ENCODE peak calls at places on chromosomes 2 and 18, in nine cellular contexts. V is activated T-helper 1 cell treated with anti-CD3 and anti-CD28 coated beads, Interleukin-12 subunit alpha, Interleukin-12 subunit beta, Interleukin-2, Interleukin-4 antibody, amounts not matched to agents 30 ng/mL and 10 ng/mL and 1 ng/mL, durations not matched to agents 14 hours and 24 hours and 36 hours; Q is EH; C is amniotic stem cell; P is NCI-H1694 treated with DMSO at 0.1 percent for 48 hours; T is GM04503; E is WERI-Rb-1; B is GF-D8; Z is natural killer cell. L is an unnamed sample.

GRCh38 chr2:44949329-44950151 is 8.0 kb downstream of the SIX3 start:
- DNase-seq in V (no peak), Q (peak), C (peak), P (no peak), T (no peak), E (peak), B (no peak), Z (no peak), L (no peak)

GRCh38 chr2:174588463-174588862 is 9.1 kb downstream of the WIPF1 start:
- DNase-seq in V (no peak), Q (peak), C (no peak), P (no peak), T (no peak), E (no peak), B (no peak), Z (no peak), L (no peak)

GRCh38 chr2:72765997-72766609 is 59.7 kb downstream of the EXOC6B start:
- DNase-seq in V (no peak), Q (peak), C (no peak), P (no peak), T (no peak), E (no peak), B (no peak), Z (no peak), L (no peak)

GRCh38 chr2:3487432-3487831 is 31.9 kb downstream of the ADI1 start:
- DNase-seq in V (no peak), Q (no peak), C (no peak), P (no peak), T (no peak), E (peak), B (no peak), Z (no peak), L (no peak)

GRCh38 chr18:3330622-3331021 is 68.7 kb downstream of the MYL12B start:
- DNase-seq in V (no peak), Q (no peak), C (no peak), P (no peak), T (no peak), E (no peak), B (no peak), Z (no peak), L (no peak)

GRCh38 chr2:186862869-186863709 is 14.1 kb upstream of the ZSWIM2 start:
- DNase-seq in V (no peak), Q (peak), C (peak), P (peak), T (no peak), E (no peak), B (no peak), Z (no peak), L (peak)

GRCh38 chr2:53500181-53500580 is 267.4 kb upstream of the CHAC2 start:
- DNase-seq in V (no peak), Q (no peak), C (no peak), P (no peak), T (no peak), E (no peak), B (no peak), Z (no peak), L (no peak)

GRCh38 chr2:150137338-150137737 is 350.1 kb downstream of the RND3 start:
- DNase-seq in V (no peak), Q (no peak), C (no peak), P (no peak), T (no peak), E (no peak), B (no peak), Z (no peak), L (no peak)

GRCh38 chr2:214731008-214731407 is 78.5 kb downstream of the BARD1 start:
- DNase-seq in V (no peak), Q (no peak), C (no peak), P (no peak), T (no peak), E (no peak), B (no peak), Z (no peak), L (no peak)

GRCh38 chr2:215830313-215830712 is 183.0 kb downstream of the MREG start:
- DNase-seq in V (no peak), Q (peak), C (no peak), P (no peak), T (peak), E (peak), B (no peak), Z (no peak), L (peak)

GRCh38 chr2:32284321-32284720 is 6.6 kb downstream of the YIPF4 start:
- DNase-seq in V (no peak), Q (peak), C (no peak), P (no peak), T (no peak), E (no peak), B (no peak), Z (no peak), L (no peak)

GRCh38 chr2:127044165-127044718 is 62.7 kb downstream of the BIN1 start:
- DNase-seq in V (no peak), Q (no peak), C (no peak), P (no peak), T (no peak), E (no peak), B (no peak), Z (no peak), L (no peak)